ENCODE peak calls at places on chromosomes 12 and 14, in eight cellular contexts. M is HepG2, G is HCT116, P is Panc1, W is HL-60, I is K562, D is SK-N-SH, T is GM12878. R is an unnamed sample.

GRCh38 chr12:117872521-117873169 is 96.1 kb downstream of the KSR2 start:
- DNase-seq in M (no peak), G (no peak), P (no peak), W (no peak), I (no peak), D (no peak), T (no peak), R (no peak)

GRCh38 chr14:30519961-30520360 is 39.0 kb upstream of the G2E3 start:
- DNase-seq in M (no peak), G (no peak), P (no peak), W (no peak), I (no peak), D (no peak), T (no peak), R (no peak)

GRCh38 chr12:65769880-65770279 is 54.4 kb upstream of the HMGA2 start:
- DNase-seq in M (no peak), G (no peak), P (no peak), W (no peak), I (no peak), D (no peak), T (no peak), R (no peak)

GRCh38 chr12:1041478-1041877 is 50.5 kb downstream of the ERC1 start:
- DNase-seq in M (no peak), G (no peak), P (no peak), W (no peak), I (no peak), D (no peak), T (no peak), R (no peak)

GRCh38 chr12:107574691-107575090 is 110.9 kb upstream of the PWP1 start:
- DNase-seq in M (no peak), G (no peak), P (no peak), W (no peak), I (no peak), D (no peak), T (no peak), R (no peak)

GRCh38 chr14:80077262-80077661 is 134.0 kb downstream of the DIO2 start:
- DNase-seq in M (no peak), G (no peak), P (no peak), W (no peak), I (no peak), D (no peak), T (no peak), R (no peak)

GRCh38 chr12:22215467-22216253 is 118.8 kb downstream of the ST8SIA1 start:
- DNase-seq in M (no peak), G (no peak), P (no peak), W (no peak), I (no peak), D (no peak), T (no peak), R (no peak)

GRCh38 chr12:58959639-58960300 is 39.5 kb upstream of the LRIG3 start:
- DNase-seq in M (no peak), G (no peak), P (no peak), W (no peak), I (no peak), D (no peak), T (no peak), R (no peak)

GRCh38 chr12:58413794-58414193 is 472.4 kb downstream of the ATP23 start:
- DNase-seq in M (no peak), G (no peak), P (no peak), W (no peak), I (no peak), D (no peak), T (no peak), R (no peak)

GRCh38 chr14:50560929-50561280 is 960 bp downstream of the ATL1 start:
- DNase-seq in M (no peak), G (no peak), P (no peak), W (peak; percentile 68), I (peak; percentile 20), D (peak; percentile 74), T (no peak), R (peak; percentile 55)

GRCh38 chr12:20492251-20492728 is 124.0 kb downstream of the PDE3A start:
- DNase-seq in M (no peak), G (peak; percentile 67), P (peak; percentile 1), W (peak; percentile 73), I (no peak), D (no peak), T (peak; percentile 5), R (peak; percentile 22)

GRCh38 chr14:21191809-21192446 is 36.1 kb upstream of the OR5AU1 start:
- DNase-seq in M (peak; percentile 77), G (peak; percentile 35), P (no peak), W (peak; percentile 90), I (peak; percentile 79), D (peak; percentile 82), T (no peak), R (peak; percentile 94)

GRCh38 chr12:19739195-19739776 is 300.0 kb downstream of the AEBP2 start:
- DNase-seq in M (peak; percentile 41), G (peak; percentile 40), P (no peak), W (peak; percentile 38), I (peak; percentile 34), D (peak; percentile 44), T (peak; percentile 16), R (peak; percentile 73)

GRCh38 chr14:22849212-22849819 is 12.9 kb downstream of the MMP14 start:
- DNase-seq in M (no peak), G (no peak), P (no peak), W (no peak), I (no peak), D (peak; percentile 56), T (no peak), R (peak; percentile 48)

GRCh38 chr12:91177380-91177779 is 5.2 kb downstream of the DCN start:
- DNase-seq in M (no peak), G (no peak), P (no peak), W (no peak), I (no peak), D (no peak), T (no peak), R (no peak)

GRCh38 chr12:89472508-89472907 is 52.1 kb downstream of the GALNT4 start:
- DNase-seq in M (no peak), G (no peak), P (no peak), W (no peak), I (no peak), D (no peak), T (no peak), R (no peak)

GRCh38 chr12:121137512-121137911 is 4.8 kb downstream of the P2RX7 start:
- DNase-seq in M (no peak), G (no peak), P (no peak), W (no peak), I (no peak), D (no peak), T (no peak), R (no peak)
- TF ChIP-seq REST in M (no peak), G (no peak), P (no peak), W (no peak), I (no peak), D (no peak), T (no peak), R (no peak)

GRCh38 chr12:52519826-52520662 is at the start of gene KRT5:
- DNase-seq in M (no peak), G (no peak), P (no peak), W (no peak), I (no peak), D (no peak), T (no peak), R (no peak)
- TF ChIP-seq POLR2AphosphoS5 in M (no peak), G (no peak), P (no peak), W (no peak), I (no peak), D (no peak), T (no peak), R (no peak)

DNA sequence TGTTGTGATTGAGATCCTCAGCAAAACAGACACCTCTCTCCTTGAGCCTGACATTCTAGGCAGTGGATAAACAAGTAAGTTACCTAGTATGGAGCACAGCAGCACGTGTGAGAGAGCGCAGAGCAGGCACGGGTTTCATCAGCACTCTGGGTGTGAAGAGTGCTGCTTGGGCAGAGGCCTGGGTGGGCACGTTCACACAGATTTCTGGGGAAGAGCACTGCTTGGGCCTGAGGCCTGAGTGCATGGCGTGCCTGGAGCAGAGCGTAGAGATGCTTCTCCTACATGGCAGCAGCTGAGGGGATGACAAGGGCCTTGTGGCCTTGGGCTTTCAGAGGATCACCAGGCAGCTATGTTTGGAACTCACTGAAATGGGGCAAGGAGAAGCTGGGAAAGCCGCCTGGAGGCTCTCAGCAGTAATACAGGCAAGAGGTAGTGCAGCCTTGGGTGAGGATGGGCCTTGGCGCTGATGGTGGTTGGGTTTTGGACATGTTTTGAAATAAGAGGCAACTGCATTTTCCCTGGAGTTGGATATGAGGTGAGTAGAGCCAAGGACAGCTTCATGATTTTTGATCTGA is 17.6 kb downstream of the CKB start:
- DNase-seq in M (no peak), G (no peak), P (no peak), W (no peak), I (no peak), D (no peak), T (no peak), R (peak; percentile 51)
- TF ChIP-seq REST in M (no peak), G (no peak), P (no peak), W (no peak), I (no peak), D (no peak), T (no peak), R (no peak)

GRCh38 chr12:68638721-68639395 is 28.2 kb downstream of the RAP1B start:
- DNase-seq in M (no peak), G (no peak), P (no peak), W (no peak), I (no peak), D (no peak), T (no peak), R (no peak)
- TF ChIP-seq POLR2AphosphoS5 in M (no peak), G (no peak), P (no peak), W (no peak), I (no peak), D (no peak), T (no peak), R (no peak)

R was measured in GM23338.